ENCODE peak calls at places on chromosomes 2 and 18, in eight cellular contexts. P is tibial nerve, Z is transverse colon, O is testis, Y is ovary, R is right lobe of liver, T is esophagus squamous epithelium, X is prostate gland. K is an unnamed sample.
A peak's percentile ranks its signal among the peaks of the same experiment; 100 is the strongest.

GRCh38 chr18:74652392-74652988 is 54.8 kb downstream of the ZNF407 start:
- DNase-seq in P (no peak), Z (no peak), O (no peak), Y (no peak), R (no peak), T (no peak), X (no peak), K (no peak)

GRCh38 chr2:56671973-56672569 is 488.3 kb downstream of the CCDC85A start:
- DNase-seq in P (no peak), Z (no peak), O (no peak), Y (no peak), R (no peak), T (no peak), X (no peak), K (no peak)

GRCh38 chr2:11406492-11407381 is 59.2 kb downstream of the E2F6 start:
- DNase-seq in P (no peak), Z (peak; percentile 40), O (peak; percentile 65), Y (peak; percentile 50), R (no peak), T (no peak), X (no peak), K (no peak)

GRCh38 chr2:23484163-23484740 is 99.3 kb downstream of the KLHL29 start:
- DNase-seq in P (no peak), Z (no peak), O (no peak), Y (no peak), R (no peak), T (no peak), X (no peak), K (no peak)

GRCh38 chr18:59820663-59821062 is 79.1 kb upstream of the PMAIP1 start:
- DNase-seq in P (no peak), Z (no peak), O (no peak), Y (no peak), R (no peak), T (no peak), X (no peak), K (no peak)

GRCh38 chr2:59664946-59665345 is 888.5 kb downstream of the BCL11A start:
- DNase-seq in P (no peak), Z (no peak), O (no peak), Y (no peak), R (no peak), T (no peak), X (no peak), K (no peak)

GRCh38 chr2:60294901-60295590 is 258.4 kb downstream of the BCL11A start:
- DNase-seq in P (no peak), Z (no peak), O (no peak), Y (no peak), R (no peak), T (no peak), X (no peak), K (no peak)

GRCh38 chr18:47929681-47930085 is 776 bp downstream of the SMAD2 start:
- DNase-seq in P (no peak), Z (no peak), O (no peak), Y (no peak), R (no peak), T (no peak), X (peak; percentile 7), K (no peak)

GRCh38 chr2:187206071-187206470 is 242.0 kb downstream of the CALCRL start:
- DNase-seq in P (no peak), Z (no peak), O (no peak), Y (no peak), R (no peak), T (no peak), X (no peak), K (no peak)

GRCh38 chr18:47882641-47883040 is 47.8 kb downstream of the SMAD2 start:
- DNase-seq in P (no peak), Z (no peak), O (no peak), Y (no peak), R (no peak), T (no peak), X (no peak), K (no peak)

GRCh38 chr2:28074127-28074526 is 183.6 kb downstream of the BABAM2 start:
- DNase-seq in P (no peak), Z (no peak), O (no peak), Y (no peak), R (no peak), T (no peak), X (no peak), K (no peak)

GRCh38 chr2:219542931-219543595 is 546 bp downstream of the CHPF start:
- DNase-seq in P (no peak), Z (peak; percentile 41), O (peak; percentile 41), Y (no peak), R (no peak), T (no peak), X (no peak), K (no peak)

GRCh38 chr18:37571266-37571665 is 5.7 kb upstream of the CELF4 start:
- DNase-seq in P (no peak), Z (no peak), O (no peak), Y (no peak), R (no peak), T (no peak), X (no peak), K (no peak)

GRCh38 chr2:239189711-239190131 is 211.1 kb downstream of the HDAC4 start:
- DNase-seq in P (no peak), Z (peak; percentile 3), O (no peak), Y (peak; percentile 16), R (peak; percentile 45), T (no peak), X (no peak), K (peak; percentile 17)

GRCh38 chr2:239186516-239186915 is 214.3 kb downstream of the HDAC4 start:
- DNase-seq in P (no peak), Z (no peak), O (no peak), Y (peak; percentile 12), R (no peak), T (no peak), X (no peak), K (peak; percentile 7)

GRCh38 chr2:239186958-239187357 is 213.9 kb downstream of the HDAC4 start:
- DNase-seq in P (no peak), Z (peak; percentile 3), O (no peak), Y (no peak), R (peak; percentile 27), T (no peak), X (no peak), K (peak; percentile 21)

GRCh38 chr2:239188536-239188935 is 212.3 kb downstream of the HDAC4 start:
- DNase-seq in P (no peak), Z (peak; percentile 6), O (no peak), Y (peak; percentile 12), R (no peak), T (no peak), X (no peak), K (peak; percentile 15)

GRCh38 chr2:239187464-239188253 is 213.2 kb downstream of the HDAC4 start:
- DNase-seq in P (no peak), Z (peak; percentile 3), O (no peak), Y (no peak), R (peak; percentile 31), T (no peak), X (no peak), K (peak; percentile 9)
- TF ChIP-seq CTCF in P (no peak), Z (no peak), O (no peak), Y (no peak), R (no peak), T (no peak), X (no peak), K (no peak)

GRCh38 chr18:31217455-31217854 is 54.8 kb upstream of the DSC1 start:
- DNase-seq in P (no peak), Z (no peak), O (no peak), Y (no peak), R (no peak), T (no peak), X (no peak), K (no peak)
- H3K4me3 ChIP-seq in P (no peak overlapping the region), Z (no peak overlapping the region), O (no peak overlapping the region), Y (no peak overlapping the region), R (no peak overlapping the region), T (no peak overlapping the region), X (no peak overlapping the region), K (no peak overlapping the region)

DNA sequence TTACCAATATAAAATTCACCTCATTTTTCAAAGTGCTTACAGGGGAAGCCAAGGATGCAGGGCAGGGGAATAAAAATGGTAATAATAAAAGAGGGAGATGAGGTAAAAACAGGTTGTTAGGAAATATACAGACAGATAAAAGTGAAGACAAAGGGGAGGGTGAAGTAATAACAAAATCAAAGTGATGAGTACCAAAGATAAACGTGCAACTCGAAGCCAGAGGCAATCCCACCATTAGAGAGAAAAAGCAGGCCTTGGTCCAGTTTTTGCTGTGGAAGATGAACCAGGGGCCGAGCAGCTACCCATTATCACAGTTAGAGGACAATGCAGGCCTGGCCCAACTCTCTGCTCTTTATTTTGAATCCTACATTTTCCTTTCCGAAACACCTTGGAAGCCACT is 99.6 kb upstream of the UPP2 start:
- DNase-seq in P (no peak), Z (no peak), O (no peak), Y (no peak), R (no peak), T (no peak), X (no peak), K (no peak)
- TF ChIP-seq POLR2A in P (no peak), Z (no peak), O (no peak), Y (no peak), R (no peak), T (no peak), X (no peak), K (no peak)

GRCh38 chr2:207498427-207498826 is 31.3 kb upstream of the CREB1 start:
- DNase-seq in P (no peak), Z (no peak), O (no peak), Y (no peak), R (no peak), T (no peak), X (no peak), K (no peak)
- TF ChIP-seq CTCF in P (no peak), Z (no peak), O (no peak), Y (no peak), R (no peak), T (no peak), X (no peak), K (no peak)

GRCh38 chr2:111618953-111619902 is 264.8 kb downstream of the ANAPC1 start:
- DNase-seq in P (no peak), Z (no peak), O (no peak), Y (no peak), R (no peak), T (no peak), X (no peak), K (no peak)
- H3K4me3 ChIP-seq in P (no peak overlapping the region), Z (no peak overlapping the region), O (no peak overlapping the region), Y (no peak overlapping the region), R (no peak overlapping the region), T (no peak overlapping the region), X (no peak overlapping the region), K (no peak overlapping the region)

GRCh38 chr2:101696272-101697123 is 1.0 kb upstream of the MAP4K4 start:
- DNase-seq in P (no peak), Z (peak; percentile 33), O (peak; percentile 64), Y (peak; percentile 49), R (no peak), T (no peak), X (peak; percentile 32), K (peak; percentile 49)

GRCh38 chr2:101698419-101699190 is 1.1 kb downstream of the MAP4K4 start:
- DNase-seq in P (no peak), Z (no peak), O (peak; percentile 25), Y (no peak), R (no peak), T (no peak), X (peak; percentile 12), K (no peak)

GRCh38 chr2:101697794-101698418 is 399 bp downstream of the MAP4K4 start:
- DNase-seq in P (no peak), Z (peak; percentile 21), O (no peak), Y (peak; percentile 48), R (no peak), T (no peak), X (no peak), K (no peak)

GRCh38 chr2:101699191-101699938 is 1.9 kb downstream of the MAP4K4 start:
- DNase-seq in P (no peak), Z (no peak), O (peak; percentile 53), Y (no peak), R (no peak), T (no peak), X (no peak), K (no peak)

GRCh38 chr2:101697124-101697793 is at the start of gene MAP4K4:
- DNase-seq in P (peak; percentile 75), Z (peak; percentile 78), O (peak; percentile 89), Y (peak; percentile 86), R (peak; percentile 91), T (peak; percentile 27), X (peak; percentile 65), K (peak; percentile 75)
- TF ChIP-seq POLR2A in P (peak; percentile 40), Z (peak; percentile 8), O (no peak), Y (peak; percentile 46), R (peak; percentile 67), T (no peak), X (peak; percentile 33), K (no peak)

K was measured in stomach.